ENCODE peak calls at places on chromosomes 16 and 17, in five cellular contexts. E, P, T, V and O are unnamed samples. For H3K4me1, the result is how much of the 10 kb centered on the place peaks cover.

GRCh38 chr17:50076591-50077235 is 18.4 kb upstream of the PDK2 start:
- DNase-seq in E (no peak), P (no peak), T (no peak), V (no peak), O (peak)

GRCh38 chr17:10155334-10156081 is 42.9 kb downstream of the GAS7 start:
- DNase-seq in E (no peak), P (no peak), T (no peak), V (no peak), O (no peak)

GRCh38 chr17:79109584-79109983 is 35.0 kb downstream of the ENGASE start:
- DNase-seq in E (no peak), P (no peak), T (no peak), V (no peak), O (peak)

GRCh38 chr17:39949028-39949427 is 13.8 kb upstream of the GSDMA start:
- DNase-seq in E (peak), P (no peak), T (no peak), V (no peak), O (no peak)

GRCh38 chr17:17351901-17352781 is 49.0 kb downstream of the NT5M start:
- DNase-seq in E (no peak), P (peak), T (peak), V (no peak), O (no peak)

GRCh38 chr16:67278773-67279295 is 498 bp upstream of the PLEKHG4 start:
- DNase-seq in E (peak), P (peak), T (no peak), V (no peak), O (peak)

GRCh38 chr17:59550703-59551102 is 14.7 kb upstream of the DHX40 start:
- DNase-seq in E (no peak), P (no peak), T (no peak), V (no peak), O (no peak)

GRCh38 chr17:20206591-20206990 is 197.4 kb downstream of the SPECC1 start:
- DNase-seq in E (peak), P (no peak), T (no peak), V (no peak), O (no peak)

GRCh38 chr17:40209404-40210093 is 9.6 kb upstream of the WIPF2 start:
- DNase-seq in E (no peak), P (no peak), T (no peak), V (no peak), O (no peak)

GRCh38 chr17:81258292-81258691 is 19.2 kb downstream of the NDUFAF8 start:
- DNase-seq in E (no peak), P (no peak), T (no peak), V (no peak), O (peak)

GRCh38 chr16:29678691-29679267 is at the start of gene QPRT:
- DNase-seq in E (peak), P (peak), T (peak), V (no peak), O (peak)

GRCh38 chr16:79658301-79659001 is 57.9 kb upstream of the MAF start:
- DNase-seq in E (peak), P (peak), T (peak), V (no peak), O (no peak)

GRCh38 chr16:19071811-19072777 is 4.7 kb downstream of the COQ7 start:
- DNase-seq in E (peak), P (peak), T (peak), V (no peak), O (peak)

GRCh38 chr17:59527931-59528330 is 37.5 kb upstream of the DHX40 start:
- DNase-seq in E (no peak), P (no peak), T (no peak), V (no peak), O (no peak)

GRCh38 chr17:42329025-42329976 is 41.0 kb downstream of the STAT5A start:
- DNase-seq in E (peak), P (no peak), T (no peak), V (no peak), O (peak)

GRCh38 chr16:15707332-15707731 is 57.3 kb downstream of the NDE1 start:
- DNase-seq in E (no peak), P (no peak), T (no peak), V (no peak), O (no peak)

GRCh38 chr16:15993541-15993940 is 44.1 kb downstream of the ABCC1 start:
- DNase-seq in E (no peak), P (no peak), T (no peak), V (no peak), O (no peak)

GRCh38 chr16:27995378-27995777 is 68.1 kb downstream of the GSG1L start:
- DNase-seq in E (no peak), P (no peak), T (no peak), V (no peak), O (no peak)

GRCh38 chr17:43309505-43310329 is 75.9 kb upstream of the RNU2-1 start:
- DNase-seq in E (peak), P (no peak), T (no peak), V (no peak), O (no peak)

GRCh38 chr16:48558269-48558915 is 51.6 kb downstream of the N4BP1 start:
- DNase-seq in E (no peak), P (no peak), T (no peak), V (no peak), O (no peak)

GRCh38 chr16:67311607-67312449 is 14.7 kb downstream of the KCTD19 start:
- DNase-seq in E (peak), P (no peak), T (peak), V (peak), O (no peak)

GRCh38 chr17:11170901-11171300 is 70.1 kb upstream of the SHISA6 start:
- DNase-seq in E (no peak), P (no peak), T (no peak), V (no peak), O (no peak)

GRCh38 chr17:8628172-8628571 is 2.4 kb downstream of the MYH10 start:
- DNase-seq in E (no peak), P (peak), T (no peak), V (no peak), O (no peak)

GRCh38 chr16:1363501-1364041 is 11.8 kb downstream of the GNPTG start:
- DNase-seq in E (peak), P (peak), T (peak), V (no peak), O (peak)

GRCh38 chr16:54928421-54929089 is 2.1 kb upstream of the IRX5 start:
- DNase-seq in E (peak), P (peak), T (no peak), V (no peak), O (peak)

GRCh38 chr16:73743665-73744496 is 552.7 kb upstream of the PSMD7 start:
- DNase-seq in E (peak), P (no peak), T (no peak), V (no peak), O (peak)

DNA sequence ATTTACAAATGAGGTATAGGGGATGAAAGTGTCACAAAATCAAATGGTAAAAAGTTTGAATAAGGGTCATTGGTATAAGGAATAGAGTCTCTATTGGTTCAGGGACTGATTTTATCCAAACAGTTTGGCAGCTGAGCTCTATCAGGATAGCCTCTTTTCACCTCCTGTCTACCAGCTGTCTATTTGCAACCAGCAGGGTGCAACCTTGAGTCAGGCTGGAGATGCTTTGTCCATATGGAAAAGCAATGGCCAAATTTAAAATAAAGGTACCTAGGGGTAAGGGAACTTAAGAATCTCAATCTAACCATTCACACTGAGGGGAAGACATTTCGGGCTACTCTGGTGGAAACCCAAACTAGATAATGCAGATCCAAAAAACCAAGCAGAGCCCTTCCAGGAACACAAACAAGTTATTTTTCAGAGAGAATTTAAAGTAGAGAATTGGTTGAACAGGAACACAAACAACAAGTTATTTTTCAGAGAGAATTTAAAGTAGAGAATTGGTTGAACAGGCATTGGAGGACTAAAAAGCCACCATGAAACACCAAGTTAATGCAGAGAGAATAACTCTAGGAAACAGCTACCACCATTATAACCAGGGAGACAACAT is 12.6 kb upstream of the CA10 start:
- DNase-seq in E (peak), P (no peak), T (peak), V (no peak), O (peak)
- TF ChIP-seq JUNB in E (no peak), P (no peak), T (no peak), V (no peak), O (no peak)

DNA sequence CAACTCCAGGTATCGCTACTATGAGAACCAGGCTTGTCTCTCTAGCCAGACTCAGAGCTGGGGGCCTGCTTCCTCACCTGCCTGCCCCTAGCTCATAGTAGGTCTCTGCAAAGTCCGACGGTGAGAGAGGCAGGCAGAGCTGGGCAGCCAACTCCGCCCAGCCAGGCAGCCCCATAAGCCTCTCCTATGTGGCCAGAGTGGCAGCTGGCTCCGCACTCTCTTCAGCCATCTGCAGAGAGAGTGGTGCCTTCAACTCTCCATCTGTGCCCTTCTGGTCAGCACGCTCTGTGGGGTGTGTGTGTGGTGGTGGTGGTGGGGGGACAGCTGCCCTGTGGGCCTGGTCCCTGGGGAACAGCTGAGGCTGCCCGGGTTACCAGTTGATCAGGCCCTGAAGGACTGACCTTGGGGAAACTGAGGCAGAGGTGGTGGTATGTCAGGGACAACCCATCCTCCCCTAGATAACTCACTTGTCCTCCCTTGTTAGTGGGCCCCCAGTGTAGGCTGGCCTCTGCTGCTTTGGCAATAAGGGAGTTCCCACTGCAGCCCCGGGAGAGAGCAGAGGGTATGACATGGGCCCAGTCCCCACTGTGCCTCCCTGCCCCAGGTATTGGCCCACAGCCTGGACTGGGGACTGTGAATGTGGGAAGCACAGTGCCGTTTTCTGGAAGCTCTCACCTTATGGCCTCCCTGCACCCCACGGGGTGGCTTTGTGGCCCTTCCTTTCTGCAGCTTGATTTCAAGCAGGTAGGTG is 1.8 kb upstream of the ADGRG1 start:
- DNase-seq in E (no peak), P (no peak), T (no peak), V (no peak), O (no peak)
- H3K27ac ChIP-seq in E (peak), P (no peak), T (no peak), V (no peak), O (no peak)

GRCh38 chr17:6525111-6525510 is 31.2 kb downstream of the PITPNM3 start:
- DNase-seq in E (no peak), P (no peak), T (no peak), V (no peak), O (no peak)
- H3K4me1 ChIP-seq in E (under half), P (under half), T (under half), V (under half), O (under half)

DNA sequence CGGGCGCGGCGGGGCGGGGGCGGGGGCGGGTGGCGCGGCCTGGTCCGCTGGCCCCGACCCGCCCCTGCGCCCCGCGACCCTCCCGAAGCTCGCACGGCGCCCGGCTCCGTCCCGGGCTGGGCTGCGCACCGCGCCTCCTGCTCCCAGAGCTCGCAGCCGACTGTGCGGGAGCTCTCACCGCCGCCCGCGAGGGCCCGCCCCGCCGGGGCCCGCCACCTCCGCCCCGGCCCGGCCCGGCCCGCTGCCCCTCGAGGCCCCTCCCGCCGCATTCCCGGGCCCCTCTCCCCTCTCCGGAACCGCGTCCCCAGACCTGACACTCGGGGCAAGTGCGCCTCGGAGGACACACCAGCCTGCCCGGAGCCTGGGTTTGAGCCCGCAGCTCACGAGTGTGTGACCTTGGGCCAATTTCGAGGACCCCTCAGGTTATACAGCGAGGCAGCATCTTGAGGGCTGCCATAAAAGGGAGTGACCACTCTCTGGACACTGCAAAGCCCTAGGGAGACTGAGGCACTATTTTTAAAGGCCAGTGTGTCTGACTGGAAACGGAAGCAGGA is 1.9 kb upstream of the GRIN2C start:
- DNase-seq in E (no peak), P (no peak), T (no peak), V (no peak), O (peak)
- TF ChIP-seq JUNB in E (no peak), P (no peak), T (no peak), V (no peak), O (no peak)

GRCh38 chr17:55545765-55546164 is 34.5 kb upstream of the SMIM36 start:
- DNase-seq in E (no peak), P (no peak), T (no peak), V (no peak), O (no peak)
- H3K27ac ChIP-seq in E (no peak), P (no peak), T (no peak), V (no peak), O (no peak)

DNA sequence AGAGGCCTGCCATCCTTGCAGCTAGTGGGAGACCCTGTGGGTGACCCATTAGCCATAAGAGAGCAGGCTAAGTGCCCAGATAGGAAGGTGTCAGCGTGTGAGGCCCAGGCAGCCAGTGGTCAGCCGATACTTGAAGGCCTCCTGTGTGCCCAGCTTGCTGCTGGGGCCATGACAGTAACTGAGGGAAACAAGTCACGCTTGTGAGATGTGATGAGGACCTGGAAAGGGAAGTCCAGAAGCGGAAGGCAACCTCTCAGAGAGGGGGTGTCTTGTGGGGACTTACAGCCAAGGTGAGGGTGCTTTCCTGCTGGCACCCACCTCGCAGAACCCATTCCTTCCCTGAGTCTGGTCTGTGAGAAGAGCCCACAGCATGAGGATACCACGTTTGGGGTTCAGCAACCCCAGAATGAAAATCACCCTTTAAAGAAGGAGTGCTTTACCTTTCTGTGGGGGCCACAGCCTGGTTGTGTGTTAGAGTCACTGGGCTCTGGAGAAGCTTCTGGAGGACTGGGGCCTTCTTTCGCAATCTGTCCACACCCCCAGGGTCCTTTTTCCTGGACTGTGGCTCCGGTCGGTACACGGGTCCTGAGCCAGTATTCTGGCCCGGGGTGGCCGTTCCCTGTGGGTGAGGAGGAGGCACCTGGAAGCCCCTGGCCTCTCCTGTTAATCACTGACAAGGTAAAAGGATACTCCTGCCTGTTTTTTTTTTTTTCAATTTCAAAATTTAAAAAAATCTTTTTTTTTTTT is 53.9 kb downstream of the PLCG2 start:
- DNase-seq in E (no peak), P (no peak), T (no peak), V (no peak), O (no peak)
- H3K4me1 ChIP-seq in E (under half), P (under half), T (under half), V (half or more), O (under half)

DNA sequence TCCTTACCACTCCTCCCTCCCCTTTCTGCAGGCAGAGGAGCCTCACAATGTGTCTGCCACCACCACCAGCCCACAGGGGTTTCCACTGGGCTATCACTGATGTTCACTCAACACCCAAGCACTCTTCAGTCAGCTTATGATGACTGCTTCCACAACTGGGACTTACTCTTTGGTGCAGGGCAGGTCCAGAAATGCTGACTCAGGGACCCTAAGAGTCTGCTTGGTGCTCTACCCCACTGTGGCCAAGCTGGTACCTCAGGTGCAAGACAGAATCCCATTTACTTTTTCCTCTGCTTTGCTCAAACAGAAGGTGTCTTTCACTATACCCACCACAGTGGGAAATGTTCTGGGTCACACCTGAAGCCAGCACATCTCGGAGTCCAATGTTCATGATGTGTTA is 40.1 kb downstream of the ZNF267 start:
- DNase-seq in E (no peak), P (no peak), T (no peak), V (no peak), O (no peak)
- TF ChIP-seq JUNB in E (no peak), P (no peak), T (no peak), V (no peak), O (no peak)

GRCh38 chr17:64256913-64257807 is 5.9 kb downstream of the TEX2 start:
- DNase-seq in E (no peak), P (no peak), T (no peak), V (no peak), O (no peak)
- H3K27ac ChIP-seq in E (no peak), P (no peak), T (no peak), V (no peak), O (no peak)

DNA sequence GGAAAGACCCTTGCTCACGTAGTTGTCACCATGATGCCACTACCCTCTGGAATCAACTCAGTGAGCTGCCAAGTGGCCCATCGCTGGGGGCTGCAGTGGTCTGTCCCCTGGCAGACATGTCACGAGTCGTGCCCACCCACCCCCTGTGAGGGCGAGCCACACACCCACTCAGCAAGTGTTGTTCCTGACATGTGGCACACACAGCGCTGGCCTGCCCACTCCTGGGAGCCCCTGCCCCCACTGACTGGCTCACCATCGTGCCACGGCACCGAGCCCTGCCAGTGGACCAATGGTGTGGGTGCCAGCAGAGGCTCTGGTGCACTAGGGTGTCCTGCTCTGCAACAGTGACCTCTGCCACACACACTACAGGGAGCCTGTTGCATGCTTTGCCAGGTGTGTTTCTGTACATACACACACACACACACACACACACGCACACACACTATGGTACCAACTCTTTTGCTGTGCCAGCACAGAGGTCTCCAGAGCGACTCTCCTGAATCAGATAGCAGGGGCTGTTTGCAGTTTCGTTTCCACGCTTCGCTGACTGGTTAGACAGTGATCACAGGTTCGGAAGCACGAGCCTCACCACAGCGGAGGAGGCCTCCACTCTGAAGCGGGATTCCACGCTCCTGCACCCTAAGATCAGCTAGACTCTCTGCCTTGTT is 7.7 kb downstream of the RTN4RL1 start:
- DNase-seq in E (no peak), P (no peak), T (no peak), V (no peak), O (no peak)
- H3K4me1 ChIP-seq in E (under half), P (under half), T (under half), V (under half), O (under half)